ENCODE peak calls at places on chromosomes 16 and 17, in five cellular contexts. F is GM23338, N is AG09319, H is fibroblast of lung, V is transverse colon. R is an unnamed sample.

GRCh38 chr17:17191346-17191792 is 14.8 kb downstream of the PLD6 start:
- DNase-seq in F (no peak), N (no peak), H (peak), V (no peak), R (peak)

GRCh38 chr17:2961446-2961845 is 102.0 kb downstream of the OR1D5 start:
- DNase-seq in F (no peak), N (no peak), H (no peak), V (no peak), R (no peak)

GRCh38 chr16:47230296-47230695 is 86.6 kb upstream of the NETO2 start:
- DNase-seq in F (no peak), N (no peak), H (no peak), V (no peak), R (no peak)

GRCh38 chr17:55555772-55556171 is 44.5 kb upstream of the SMIM36 start:
- DNase-seq in F (no peak), N (no peak), H (no peak), V (no peak), R (no peak)

GRCh38 chr16:86239381-86239780 is 270.9 kb upstream of the FOXF1 start:
- DNase-seq in F (peak), N (no peak), H (no peak), V (no peak), R (no peak)

GRCh38 chr17:19933221-19933620 is 44.4 kb downstream of the AKAP10 start:
- DNase-seq in F (no peak), N (no peak), H (no peak), V (no peak), R (no peak)

GRCh38 chr16:17273142-17273561 is 197.6 kb downstream of the XYLT1 start:
- DNase-seq in F (no peak), N (peak), H (peak), V (no peak), R (peak)

GRCh38 chr17:6507535-6507934 is 48.8 kb downstream of the PITPNM3 start:
- DNase-seq in F (no peak), N (peak), H (peak), V (peak), R (peak)

GRCh38 chr16:57304169-57305061 is 19.9 kb upstream of the PLLP start:
- DNase-seq in F (no peak), N (no peak), H (peak), V (peak), R (no peak)

GRCh38 chr17:66772148-66772812 is 62.6 kb upstream of the CACNG5 start:
- DNase-seq in F (no peak), N (no peak), H (no peak), V (no peak), R (no peak)

GRCh38 chr17:37759014-37759637 is 14.3 kb upstream of the HNF1B start:
- DNase-seq in F (no peak), N (no peak), H (no peak), V (no peak), R (no peak)

GRCh38 chr17:81260171-81260570 is 21.1 kb downstream of the NDUFAF8 start:
- DNase-seq in F (no peak), N (no peak), H (no peak), V (no peak), R (no peak)

GRCh38 chr16:72425571-72426341 is 253.8 kb upstream of the PMFBP1 start:
- DNase-seq in F (no peak), N (no peak), H (no peak), V (no peak), R (no peak)

DNA sequence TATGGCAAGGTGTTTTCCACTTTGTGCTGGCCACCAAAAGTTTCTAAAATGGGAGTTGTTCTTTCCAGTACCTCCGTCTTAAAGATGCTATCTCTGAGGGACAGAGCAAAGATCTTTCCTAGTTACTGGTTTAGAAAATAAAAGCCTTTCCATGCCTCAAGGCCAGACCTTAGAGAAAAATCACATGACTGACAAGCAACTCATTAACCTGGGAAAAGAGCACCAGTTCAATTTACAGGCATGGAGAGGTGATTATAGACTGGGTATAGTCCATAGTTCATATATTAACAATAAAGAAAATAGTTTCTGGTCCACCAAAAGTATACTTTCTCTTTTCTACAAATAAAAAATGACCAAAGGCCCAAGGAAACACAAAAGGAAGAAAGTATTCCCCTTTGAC is 230.7 kb downstream of the TOX3 start:
- DNase-seq in F (no peak), N (no peak), H (no peak), V (no peak), R (no peak)
- TF ChIP-seq CTCF in F (no peak), N (no peak), H (no peak), V (no peak), R (no peak)

GRCh38 chr16:491225-491919 is 36.1 kb upstream of the CAPN15 start:
- DNase-seq in F (no peak), N (no peak), H (no peak), V (no peak), R (no peak)

GRCh38 chr16:496097-496886 is 31.2 kb upstream of the CAPN15 start:
- DNase-seq in F (no peak), N (no peak), H (no peak), V (no peak), R (no peak)

GRCh38 chr16:492211-492875 is 35.2 kb upstream of the CAPN15 start:
- DNase-seq in F (no peak), N (no peak), H (no peak), V (no peak), R (no peak)

GRCh38 chr16:497258-497657 is 30.3 kb upstream of the CAPN15 start:
- DNase-seq in F (no peak), N (no peak), H (no peak), V (no peak), R (no peak)

DNA sequence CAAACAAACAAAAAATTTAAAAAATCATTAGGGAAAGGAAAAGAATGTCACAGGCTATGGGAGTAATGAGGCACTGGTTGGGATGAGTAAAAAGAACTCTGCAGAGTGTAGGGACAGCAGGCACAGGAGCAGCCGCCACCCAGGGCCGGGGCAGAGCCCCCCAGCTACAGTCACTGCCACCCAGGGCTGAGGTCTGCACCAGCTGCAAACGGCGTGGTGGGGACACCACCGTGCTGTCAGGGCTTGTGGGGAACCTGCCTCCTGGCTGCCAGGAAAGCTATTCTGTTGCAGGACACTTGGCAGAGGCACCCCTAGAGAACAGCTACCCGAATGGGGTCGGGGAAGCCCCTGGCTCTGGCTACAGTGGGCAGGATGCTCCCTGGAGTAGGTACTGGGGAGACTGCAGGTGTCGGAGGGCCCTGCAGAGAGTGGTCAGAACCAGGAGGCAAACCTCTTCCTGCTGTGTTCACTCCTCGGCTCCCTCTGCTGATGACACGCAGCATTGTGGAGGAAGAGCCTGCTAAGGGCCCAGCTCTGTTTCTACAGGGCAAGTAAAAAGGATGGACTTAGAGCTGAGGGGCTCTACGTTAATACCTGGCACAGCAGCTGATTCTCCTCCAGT is 32.3 kb upstream of the CAPN15 start:
- DNase-seq in F (peak), N (no peak), H (peak), V (peak), R (peak)
- TF ChIP-seq CTCF in F (peak), N (peak), H (peak), V (no peak), R (peak)

GRCh38 chr17:40827746-40828453 is 5.5 kb upstream of the KRT10 start:
- DNase-seq in F (no peak), N (no peak), H (peak), V (no peak), R (no peak)
- TF ChIP-seq CTCF in F (no peak), N (no peak), H (no peak), V (no peak), R (no peak)

GRCh38 chr16:14600164-14600563 is 29.9 kb downstream of the PARN start:
- DNase-seq in F (peak), N (peak), H (peak), V (no peak), R (peak)
- TF ChIP-seq CTCF in F (peak), N (peak), H (peak), V (peak), R (peak)

DNA sequence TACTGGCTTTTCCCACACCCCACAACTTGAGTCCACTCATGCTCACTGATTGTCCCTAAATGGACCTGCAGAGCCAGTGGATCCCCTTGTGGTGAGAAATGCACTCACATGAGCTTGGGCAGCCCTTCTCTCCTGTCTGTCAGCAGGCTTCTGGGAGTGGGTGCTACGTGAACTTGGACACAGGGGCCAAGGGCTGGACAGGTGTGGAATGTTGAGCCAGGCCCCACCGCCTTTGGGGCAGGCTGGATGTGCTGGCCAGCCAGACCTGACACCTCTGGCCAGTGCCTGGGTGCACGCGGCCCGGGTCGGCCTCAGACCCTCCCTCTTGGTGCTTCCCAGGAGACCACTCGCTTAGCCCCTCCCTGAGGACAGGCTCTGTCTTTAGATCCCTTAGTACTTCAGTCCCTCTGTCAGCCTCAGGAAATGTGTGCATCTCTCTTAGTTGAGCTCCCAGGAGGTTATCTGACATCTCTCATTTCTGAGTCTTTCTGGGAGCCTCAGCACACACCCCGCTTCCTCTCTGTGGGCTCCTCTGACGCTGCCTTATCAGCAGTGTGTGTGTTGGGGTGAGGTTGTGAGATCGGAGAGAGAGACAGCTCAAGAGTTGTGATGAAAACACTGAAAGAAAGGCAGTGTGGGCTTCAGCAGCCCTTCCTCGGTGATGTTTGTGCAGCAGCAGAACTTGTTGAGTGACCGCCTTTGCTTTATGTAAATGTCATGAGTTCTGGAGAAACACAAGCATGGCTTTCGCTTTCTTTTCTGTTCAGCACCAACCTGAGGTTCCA is 117.0 kb downstream of the RAB11FIP4 start:
- DNase-seq in F (peak), N (no peak), H (no peak), V (no peak), R (no peak)
- TF ChIP-seq CTCF in F (peak), N (no peak), H (peak), V (no peak), R (peak)

GRCh38 chr17:8436169-8436932 is 667 bp downstream of the NDEL1 start:
- DNase-seq in F (peak), N (peak), H (peak), V (peak), R (peak)
- TF ChIP-seq CTCF in F (no peak), N (no peak), H (no peak), V (no peak), R (no peak)

GRCh38 chr16:4057439-4057877 is 58.8 kb downstream of the ADCY9 start:
- DNase-seq in F (no peak), N (peak), H (no peak), V (no peak), R (no peak)
- TF ChIP-seq CTCF in F (no peak), N (no peak), H (no peak), V (no peak), R (no peak)

GRCh38 chr17:39276113-39276512 is 50.4 kb upstream of the STAC2 start:
- DNase-seq in F (no peak), N (no peak), H (no peak), V (no peak), R (no peak)

GRCh38 chr17:39271546-39271945 is 45.8 kb upstream of the STAC2 start:
- DNase-seq in F (no peak), N (peak), H (peak), V (no peak), R (no peak)

GRCh38 chr17:39270923-39271322 is 45.2 kb upstream of the STAC2 start:
- DNase-seq in F (peak), N (peak), H (peak), V (no peak), R (peak)
- TF ChIP-seq CTCF in F (peak), N (peak), H (peak), V (peak), R (peak)

GRCh38 chr17:75876938-75877751 is 1.2 kb downstream of the TRIM47 start:
- DNase-seq in F (peak), N (peak), H (peak), V (peak), R (peak)
- TF ChIP-seq CTCF in F (no peak), N (peak), H (peak), V (no peak), R (no peak)